ENCODE peak calls at places on chromosomes 13 and 19, in four cellular contexts. One of them, this sample, is unnamed.

GRCh38 chr13:94640676-94641075 is 39.0 kb downstream of the GPR180 start:
- DNase-seq in LoVo: no peak
- DNase-seq in H1: no peak
- DNase-seq in stimulated activated CD4-positive, alpha-beta T cell treated with anti-CD3 and anti-CD28 coated beads, Interleukin-1b, Interleukin-23, amount 100 ng/mL, for 24 hours: no peak
- DNase-seq in this sample: no peak

GRCh38 chr19:30365121-30365800 is 6.9 kb upstream of the ZNF536 start:
- DNase-seq in LoVo: no peak
- DNase-seq in H1: no peak
- DNase-seq in stimulated activated CD4-positive, alpha-beta T cell treated with anti-CD3 and anti-CD28 coated beads, Interleukin-1b, Interleukin-23, amount 100 ng/mL, for 24 hours: no peak
- DNase-seq in this sample: no peak

GRCh38 chr19:38384209-38385027 is 3.4 kb downstream of the GGN start:
- DNase-seq in LoVo: no peak
- DNase-seq in H1: peak
- DNase-seq in stimulated activated CD4-positive, alpha-beta T cell treated with anti-CD3 and anti-CD28 coated beads, Interleukin-1b, Interleukin-23, amount 100 ng/mL, for 24 hours: no peak
- DNase-seq in this sample: no peak

GRCh38 chr19:9431475-9431874 is 3.9 kb downstream of the ZNF266 start:
- DNase-seq in LoVo: no peak
- DNase-seq in H1: peak
- DNase-seq in stimulated activated CD4-positive, alpha-beta T cell treated with anti-CD3 and anti-CD28 coated beads, Interleukin-1b, Interleukin-23, amount 100 ng/mL, for 24 hours: no peak
- DNase-seq in this sample: no peak

GRCh38 chr13:74250738-74251190 is 116.6 kb upstream of the KLF12 start:
- DNase-seq in LoVo: no peak
- DNase-seq in H1: no peak
- DNase-seq in stimulated activated CD4-positive, alpha-beta T cell treated with anti-CD3 and anti-CD28 coated beads, Interleukin-1b, Interleukin-23, amount 100 ng/mL, for 24 hours: no peak
- DNase-seq in this sample: no peak

GRCh38 chr19:15111758-15112157 is 4.6 kb downstream of the SYDE1 start:
- DNase-seq in LoVo: no peak
- DNase-seq in H1: no peak
- DNase-seq in stimulated activated CD4-positive, alpha-beta T cell treated with anti-CD3 and anti-CD28 coated beads, Interleukin-1b, Interleukin-23, amount 100 ng/mL, for 24 hours: no peak
- DNase-seq in this sample: no peak

GRCh38 chr13:109778102-109778542 is 8.3 kb downstream of the IRS2 start:
- DNase-seq in LoVo: peak
- DNase-seq in H1: no peak
- DNase-seq in stimulated activated CD4-positive, alpha-beta T cell treated with anti-CD3 and anti-CD28 coated beads, Interleukin-1b, Interleukin-23, amount 100 ng/mL, for 24 hours: no peak
- DNase-seq in this sample: no peak

GRCh38 chr19:31255174-31255862 is 93.9 kb downstream of the TSHZ3 start:
- DNase-seq in LoVo: no peak
- DNase-seq in H1: no peak
- DNase-seq in stimulated activated CD4-positive, alpha-beta T cell treated with anti-CD3 and anti-CD28 coated beads, Interleukin-1b, Interleukin-23, amount 100 ng/mL, for 24 hours: no peak
- DNase-seq in this sample: no peak

GRCh38 chr19:56120371-56121179 is 520 bp downstream of the ZNF787 start:
- DNase-seq in LoVo: peak
- DNase-seq in H1: peak
- DNase-seq in stimulated activated CD4-positive, alpha-beta T cell treated with anti-CD3 and anti-CD28 coated beads, Interleukin-1b, Interleukin-23, amount 100 ng/mL, for 24 hours: peak
- DNase-seq in this sample: peak

GRCh38 chr19:3506384-3507340 is 551 bp downstream of the FZR1 start:
- DNase-seq in LoVo: no peak
- DNase-seq in H1: no peak
- DNase-seq in stimulated activated CD4-positive, alpha-beta T cell treated with anti-CD3 and anti-CD28 coated beads, Interleukin-1b, Interleukin-23, amount 100 ng/mL, for 24 hours: peak
- DNase-seq in this sample: no peak